ENCODE peak calls at places on chromosomes 1 and 21, in six cellular contexts. A is GM23338, J is left lung, S is heart right ventricle, U is body of pancreas, W is Peyer's patch. Y is an unnamed sample.

GRCh38 chr1:187460093-187460492 is 631.3 kb downstream of the PLA2G4A start:
- DNase-seq in A (no peak), J (no peak), S (no peak), W (no peak), U (no peak), Y (no peak)

GRCh38 chr21:32562426-32562825 is 22.9 kb downstream of the TCP10L start:
- DNase-seq in U (peak; percentile 28), J (no peak), W (no peak), S (no peak), A (peak; percentile 77), Y (no peak)

GRCh38 chr1:186738896-186739295 is 58.7 kb upstream of the PTGS2 start:
- DNase-seq in W (no peak), U (no peak), S (no peak), J (no peak), A (no peak), Y (no peak)

GRCh38 chr1:243944429-243945160 is 94.6 kb upstream of the AKT3 start:
- DNase-seq in A (peak; percentile 89), W (no peak), U (peak; percentile 15), J (no peak), S (no peak), Y (peak; percentile 36)

GRCh38 chr1:93000751-93001175 is 39.5 kb upstream of the DIPK1A start:
- DNase-seq in W (no peak), U (no peak), J (no peak), S (no peak), A (peak; percentile 74), Y (peak; percentile 15)

GRCh38 chr1:1924378-1924777 is 5.3 kb upstream of the TMEM52 start:
- DNase-seq in U (no peak), W (no peak), A (no peak), J (no peak), S (no peak), Y (no peak)

GRCh38 chr1:209484429-209484828 is 99.1 kb upstream of the CAMK1G start:
- DNase-seq in J (no peak), A (no peak), S (no peak), U (no peak), W (no peak), Y (peak; percentile 49)

GRCh38 chr1:248695451-248696132 is 7.0 kb downstream of the OR14I1 start:
- DNase-seq in A (no peak), W (no peak), U (no peak), S (no peak), J (no peak), Y (no peak)

GRCh38 chr1:90143522-90144050 is 148.7 kb downstream of the ZNF326 start:
- DNase-seq in A (no peak), U (no peak), W (no peak), S (no peak), J (no peak), Y (no peak)

GRCh38 chr1:214338212-214338611 is 57.3 kb downstream of the SMYD2 start:
- DNase-seq in J (no peak), A (no peak), S (no peak), U (no peak), W (no peak), Y (no peak)

GRCh38 chr1:94783342-94784264 is 36.6 kb upstream of the SLC44A3 start:
- DNase-seq in W (peak; percentile 68), A (no peak), J (peak; percentile 84), U (peak; percentile 89), S (peak; percentile 75), Y (peak; percentile 20)

GRCh38 chr1:248752119-248752931 is 3.2 kb downstream of the LYPD8 start:
- DNase-seq in J (no peak), W (no peak), A (no peak), S (no peak), U (no peak), Y (no peak)

GRCh38 chr1:71706030-71706671 is 576.2 kb downstream of the NEGR1 start:
- DNase-seq in A (no peak), U (no peak), S (no peak), J (no peak), W (no peak), Y (peak; percentile 91)

GRCh38 chr1:33050221-33051076 is 13.8 kb upstream of the AK2 start:
- DNase-seq in S (no peak), A (peak; percentile 23), J (no peak), W (peak; percentile 52), U (no peak), Y (peak; percentile 42)

GRCh38 chr1:84078108-84078823 is 65.8 kb upstream of the PRKACB start:
- DNase-seq in S (no peak), W (no peak), U (peak; percentile 4), A (peak; percentile 45), J (peak; percentile 83), Y (peak; percentile 61)

GRCh38 chr1:234260578-234260977 is 112.7 kb upstream of the COA6 start:
- DNase-seq in S (no peak), W (no peak), J (no peak), A (no peak), U (no peak), Y (no peak)

GRCh38 chr1:74392848-74393247 is 119.6 kb downstream of the LRRC53 start:
- DNase-seq in A (no peak), J (no peak), W (no peak), U (no peak), S (no peak), Y (no peak)

GRCh38 chr21:34890724-34891609 is 158.1 kb downstream of the RUNX1 start:
- DNase-seq in W (peak; percentile 60), S (no peak), A (peak; percentile 75), J (peak; percentile 82), U (peak; percentile 9), Y (no peak)

GRCh38 chr1:10730985-10731384 is 65.5 kb downstream of the CASZ1 start:
- DNase-seq in J (no peak), A (no peak), W (no peak), S (no peak), U (no peak), Y (no peak)
- H3K4me1 ChIP-seq in J (peaks cover 11% of the 10 kb centered on the region), A (peaks cover 18% of the 10 kb centered on the region), W (peaks cover 2% of the 10 kb centered on the region), S (peaks cover 5% of the 10 kb centered on the region), U (peaks cover 25% of the 10 kb centered on the region), Y (no peaks in the 10 kb centered on the region)

DNA sequence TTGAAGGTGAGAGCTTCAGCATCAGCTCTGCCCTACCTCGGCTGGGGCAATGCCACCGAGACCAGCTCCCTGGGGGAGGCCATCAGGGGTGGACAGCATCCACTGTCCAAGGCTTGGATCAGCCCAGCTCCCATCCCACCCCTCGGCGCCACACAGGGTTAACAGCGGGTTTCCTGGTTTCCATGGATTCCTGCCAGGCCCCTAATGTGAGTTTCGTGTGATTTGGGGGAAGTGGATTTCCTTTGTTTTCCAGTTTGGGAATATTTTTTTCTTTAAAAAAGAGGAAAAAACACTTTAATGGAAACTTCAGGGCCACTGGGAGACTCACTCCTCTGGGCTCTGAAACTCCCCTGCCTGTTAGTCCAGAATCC is 34.3 kb downstream of the CASZ1 start:
- DNase-seq in S (no peak), J (no peak), A (no peak), W (no peak), U (no peak), Y (no peak)
- H3K4me3 ChIP-seq in S (no peak overlapping the region), J (no peak overlapping the region), A (no peak overlapping the region), W (no peak overlapping the region), U (no peak overlapping the region), Y (no peak overlapping the region)

DNA sequence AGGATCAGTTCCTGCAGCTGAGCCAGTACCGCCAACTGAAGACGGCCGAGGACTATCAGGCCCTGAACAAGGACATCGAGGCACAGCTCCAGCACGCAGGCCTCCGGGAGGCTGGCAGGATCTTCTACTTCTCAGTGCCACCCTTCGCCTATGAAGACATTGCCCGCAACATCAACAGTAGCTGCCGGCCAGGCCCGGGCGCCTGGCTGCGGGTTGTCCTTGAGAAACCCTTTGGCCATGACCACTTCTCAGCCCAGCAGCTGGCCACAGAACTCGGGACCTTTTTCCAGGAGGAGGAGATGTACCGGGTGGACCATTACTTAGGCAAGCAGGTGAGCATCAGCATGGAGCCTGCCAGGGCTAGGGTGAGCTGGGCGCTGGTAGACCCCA is 10.7 kb downstream of the H6PD start:
- DNase-seq in A (no peak), W (no peak), U (no peak), J (peak; percentile 70), S (no peak), Y (no peak)
- H3K27ac ChIP-seq in A (no peak overlapping the region), W (no peak overlapping the region), U (peak overlapping the region; percentile 94), J (peak overlapping the region; percentile 85), S (peak overlapping the region; percentile 39), Y (no peak overlapping the region)

GRCh38 chr21:43932005-43932404 is 67.0 kb downstream of the AGPAT3 start:
- DNase-seq in J (peak; percentile 72), W (no peak), A (no peak), S (no peak), U (no peak), Y (no peak)
- H3K4me1 ChIP-seq in J (peaks cover 17% of the 10 kb centered on the region), W (no peaks in the 10 kb centered on the region), A (no peaks in the 10 kb centered on the region), S (peaks cover 20% of the 10 kb centered on the region), U (no peaks in the 10 kb centered on the region), Y (no peaks in the 10 kb centered on the region)

GRCh38 chr1:202016022-202016624 is 5.7 kb downstream of the ELF3 start:
- DNase-seq in U (no peak), A (no peak), J (no peak), W (peak; percentile 53), S (no peak), Y (peak; percentile 50)
- H3K4me3 ChIP-seq in U (no peak overlapping the region), A (no peak overlapping the region), J (no peak overlapping the region), W (no peak overlapping the region), S (no peak overlapping the region), Y (no peak overlapping the region)

GRCh38 chr21:29125979-29126378 is 4.5 kb upstream of the MAP3K7CL start:
- DNase-seq in A (no peak), U (no peak), S (no peak), W (no peak), J (no peak), Y (no peak)

GRCh38 chr21:29133796-29134195 is 3.4 kb downstream of the MAP3K7CL start:
- DNase-seq in S (no peak), A (peak; percentile 9), U (no peak), J (no peak), W (no peak), Y (no peak)

GRCh38 chr21:29135481-29135880 is 5.0 kb downstream of the MAP3K7CL start:
- DNase-seq in S (no peak), J (no peak), W (no peak), A (no peak), U (no peak), Y (no peak)

GRCh38 chr21:29133241-29133640 is 2.8 kb downstream of the MAP3K7CL start:
- DNase-seq in W (no peak), U (no peak), A (no peak), J (no peak), S (no peak), Y (no peak)

GRCh38 chr21:29130234-29130993 is at the start of gene MAP3K7CL:
- DNase-seq in S (peak; percentile 23), A (no peak), J (no peak), U (peak; percentile 55), W (peak; percentile 65), Y (peak; percentile 97)
- H3K27ac ChIP-seq in S (peak within 1 kb of the TSS; percentile 72), A (no peak within 1 kb of the TSS), J (no peak within 1 kb of the TSS), U (no peak within 1 kb of the TSS), W (peak within 1 kb of the TSS; percentile 21), Y (peak within 1 kb of the TSS; percentile 93)

GRCh38 chr1:223703668-223704013 is 8.7 kb upstream of the CAPN2 start:
- DNase-seq in U (no peak), J (no peak), S (no peak), W (no peak), A (no peak), Y (no peak)
- H3K4me1 ChIP-seq in U (peaks cover 22% of the 10 kb centered on the region), J (peaks cover 59% of the 10 kb centered on the region), S (peaks cover 10% of the 10 kb centered on the region), W (no peaks in the 10 kb centered on the region), A (peaks cover 11% of the 10 kb centered on the region), Y (peaks cover 48% of the 10 kb centered on the region)

GRCh38 chr1:31789259-31790065 is 25.3 kb upstream of the ADGRB2 start:
- DNase-seq in J (peak; percentile 99), A (peak; percentile 97), W (peak; percentile 99), U (peak; percentile 94), S (peak; percentile 97), Y (peak; percentile 94)
- H3K4me3 ChIP-seq in J (peak overlapping the region; percentile 66), A (peak overlapping the region; percentile 83), W (peak overlapping the region; percentile 77), U (peak overlapping the region; percentile 40), S (peak overlapping the region; percentile 41), Y (peak overlapping the region; percentile 63)